ENCODE peak calls at places on chromosomes 16 and 17, in seven cellular contexts. W is epithelial cell of esophagus; L is C1 segment of cervical spinal cord; K is NCI-H510A; U is EL; S is ACHN; T is CD4-positive, CD25-positive, alpha-beta regulatory T cell. I is an unnamed sample.

GRCh38 chr17:66673668-66674276 is 161.1 kb upstream of the CACNG5 start:
- DNase-seq in W (peak; percentile 74), L (peak; percentile 30), K (peak; percentile 17), U (peak; percentile 74), S (peak; percentile 75), T (peak; percentile 73), I (peak; percentile 66)

GRCh38 chr16:75198135-75198600 is 8.8 kb downstream of the CTRB2 start:
- DNase-seq in W (no peak), L (no peak), K (no peak), U (peak; percentile 31), S (no peak), T (no peak), I (peak; percentile 4)

GRCh38 chr16:65975049-65975708 is 391.3 kb upstream of the CDH5 start:
- DNase-seq in W (peak; percentile 74), L (no peak), K (no peak), U (peak; percentile 56), S (peak; percentile 27), T (no peak), I (peak; percentile 50)

GRCh38 chr16:27745348-27745747 is 195.4 kb downstream of the KATNIP start:
- DNase-seq in W (no peak), L (no peak), K (no peak), U (no peak), S (no peak), T (no peak), I (no peak)

GRCh38 chr17:19766421-19767270 is 18.5 kb upstream of the ALDH3A1 start:
- DNase-seq in W (peak; percentile 72), L (peak; percentile 82), K (peak; percentile 15), U (peak; percentile 63), S (peak; percentile 65), T (peak; percentile 72), I (peak; percentile 86)

GRCh38 chr17:12667299-12667958 is 1.7 kb downstream of the MYOCD start:
- DNase-seq in W (peak; percentile 57), L (no peak), K (no peak), U (peak; percentile 65), S (peak; percentile 54), T (no peak), I (peak; percentile 48)

GRCh38 chr16:66848172-66848571 is 4.0 kb downstream of the CA7 start:
- DNase-seq in W (no peak), L (no peak), K (no peak), U (no peak), S (no peak), T (no peak), I (no peak)

GRCh38 chr17:12554251-12554650 is 111.4 kb upstream of the MYOCD start:
- DNase-seq in W (no peak), L (no peak), K (no peak), U (no peak), S (no peak), T (no peak), I (no peak)

GRCh38 chr16:54062361-54063346 is 223.9 kb downstream of the IRX3 start:
- DNase-seq in W (no peak), L (no peak), K (peak; percentile 93), U (no peak), S (no peak), T (peak; percentile 10), I (no peak)

GRCh38 chr16:50300942-50301625 is 34.7 kb downstream of the ADCY7 start:
- DNase-seq in W (no peak), L (no peak), K (no peak), U (no peak), S (no peak), T (no peak), I (no peak)

GRCh38 chr17:28055546-28056275 is 13.2 kb downstream of the NLK start:
- DNase-seq in W (no peak), L (no peak), K (no peak), U (no peak), S (no peak), T (no peak), I (no peak)

GRCh38 chr16:29745853-29746345 is at the start of gene C16orf54:
- DNase-seq in W (no peak), L (peak; percentile 37), K (no peak), U (no peak), S (no peak), T (peak; percentile 97), I (peak; percentile 34)

GRCh38 chr16:25126820-25127232 is 15.3 kb downstream of the LCMT1 start:
- DNase-seq in W (peak; percentile 95), L (no peak), K (peak; percentile 27), U (peak; percentile 85), S (peak; percentile 86), T (peak; percentile 72), I (peak; percentile 16)

GRCh38 chr16:54822502-54823291 is 108.0 kb upstream of the IRX5 start:
- DNase-seq in W (peak; percentile 87), L (no peak), K (no peak), U (no peak), S (no peak), T (no peak), I (no peak)

GRCh38 chr17:64418506-64419339 is 28.1 kb upstream of the PECAM1 start:
- DNase-seq in W (peak; percentile 62), L (no peak), K (no peak), U (peak; percentile 71), S (peak; percentile 63), T (peak; percentile 74), I (peak; percentile 18)

GRCh38 chr16:79400462-79401149 is 199.9 kb downstream of the MAF start:
- DNase-seq in W (no peak), L (no peak), K (no peak), U (no peak), S (no peak), T (no peak), I (no peak)

GRCh38 chr16:53089434-53090270 is 34.9 kb downstream of the CHD9 start:
- DNase-seq in W (peak; percentile 44), L (peak; percentile 67), K (no peak), U (no peak), S (no peak), T (no peak), I (no peak)

GRCh38 chr16:75710344-75710743 is 9.1 kb upstream of the DUXB start:
- DNase-seq in W (no peak), L (no peak), K (no peak), U (no peak), S (no peak), T (no peak), I (no peak)

GRCh38 chr17:61253937-61254677 is 145.5 kb upstream of the TBX2 start:
- DNase-seq in W (no peak), L (no peak), K (no peak), U (no peak), S (no peak), T (no peak), I (no peak)

GRCh38 chr17:78144146-78144719 is 2.0 kb upstream of the C17orf99 start:
- DNase-seq in W (peak; percentile 51), L (peak; percentile 81), K (no peak), U (peak; percentile 87), S (peak; percentile 80), T (no peak), I (peak; percentile 77)

GRCh38 chr17:57921342-57921741 is 33.9 kb downstream of the CUEDC1 start:
- DNase-seq in W (no peak), L (no peak), K (no peak), U (no peak), S (no peak), T (no peak), I (peak; percentile 54)

GRCh38 chr16:18969050-18969854 is 14.5 kb upstream of the TMC7 start:
- DNase-seq in W (peak; percentile 73), L (peak; percentile 86), K (peak; percentile 18), U (peak; percentile 71), S (peak; percentile 84), T (peak; percentile 71), I (peak; percentile 96)

GRCh38 chr17:7947651-7948050 is 15.6 kb downstream of the CNTROB start:
- DNase-seq in W (no peak), L (no peak), K (no peak), U (no peak), S (no peak), T (no peak), I (no peak)

GRCh38 chr16:87661561-87661960 is 59.3 kb downstream of the JPH3 start:
- DNase-seq in W (peak; percentile 35), L (no peak), K (no peak), U (peak; percentile 37), S (peak; percentile 67), T (peak; percentile 22), I (peak; percentile 25)

GRCh38 chr16:89841275-89841674 is 13.0 kb downstream of the SPIRE2 start:
- DNase-seq in W (no peak), L (no peak), K (no peak), U (no peak), S (no peak), T (no peak), I (no peak)

GRCh38 chr17:66549312-66549705 is 246.9 kb downstream of the PRKCA start:
- DNase-seq in W (no peak), L (no peak), K (no peak), U (peak; percentile 91), S (peak; percentile 95), T (no peak), I (no peak)

GRCh38 chr16:66521951-66522771 is 27.8 kb downstream of the TK2 start:
- DNase-seq in W (peak; percentile 81), L (peak; percentile 8), K (no peak), U (peak; percentile 70), S (peak; percentile 85), T (peak; percentile 94), I (no peak)

GRCh38 chr16:3785413-3785812 is 68.1 kb upstream of the TRAP1 start:
- DNase-seq in W (no peak), L (no peak), K (no peak), U (no peak), S (no peak), T (no peak), I (no peak)

GRCh38 chr16:9934723-9935508 is 247.3 kb downstream of the GRIN2A start:
- DNase-seq in W (no peak), L (no peak), K (no peak), U (no peak), S (no peak), T (no peak), I (no peak)

I was measured in head of caudate nucleus.